ENCODE peak calls at places on chromosomes 13 and 19, in six cellular contexts. G is WTC11, M is H1, Q is K562, A is HCT116, S is GM12878. Z is an unnamed sample.

GRCh38 chr13:71831716-71832115 is 35.3 kb downstream of the DACH1 start:
- DNase-seq in G (no peak), M (no peak), Q (no peak), A (no peak), S (no peak), Z (no peak)

GRCh38 chr13:53104120-53104519 is 75.5 kb downstream of the OLFM4 start:
- DNase-seq in G (no peak), M (no peak), Q (no peak), A (no peak), S (no peak), Z (no peak)

GRCh38 chr19:46976845-46977320 is 42.8 kb upstream of the NPAS1 start:
- DNase-seq in G (peak), M (no peak), Q (peak), A (no peak), S (no peak), Z (no peak)

GRCh38 chr13:79451500-79451962 is 29.4 kb upstream of the NDFIP2 start:
- DNase-seq in G (peak), M (no peak), Q (peak), A (no peak), S (peak), Z (no peak)

GRCh38 chr19:1690570-1691307 is 38.3 kb upstream of the TCF3 start:
- DNase-seq in G (peak), M (peak), Q (peak), A (no peak), S (no peak), Z (no peak)

GRCh38 chr19:19285723-19286122 is 12.6 kb upstream of the TM6SF2 start:
- DNase-seq in G (no peak), M (no peak), Q (no peak), A (no peak), S (no peak), Z (no peak)

GRCh38 chr19:2575734-2576481 is 100.0 kb downstream of the GADD45B start:
- DNase-seq in G (no peak), M (no peak), Q (no peak), A (no peak), S (no peak), Z (peak)

GRCh38 chr13:100876044-100876403 is 201.4 kb upstream of the TMTC4 start:
- DNase-seq in G (no peak), M (no peak), Q (no peak), A (no peak), S (no peak), Z (no peak)

GRCh38 chr19:16070366-16070990 is 5.8 kb upstream of the TPM4 start:
- DNase-seq in G (no peak), M (no peak), Q (peak), A (peak), S (no peak), Z (peak)

GRCh38 chr19:50327013-50327412 is 2.2 kb downstream of the KCNC3 start:
- DNase-seq in G (no peak), M (no peak), Q (no peak), A (no peak), S (no peak), Z (no peak)

GRCh38 chr13:25719666-25720065 is 332.1 kb downstream of the SHISA2 start:
- DNase-seq in G (no peak), M (no peak), Q (no peak), A (no peak), S (no peak), Z (no peak)

GRCh38 chr19:19081642-19082151 is 17.9 kb downstream of the SLC25A42 start:
- DNase-seq in G (no peak), M (no peak), Q (no peak), A (no peak), S (no peak), Z (no peak)

GRCh38 chr13:94073006-94073744 is 406.3 kb downstream of the DCT start:
- DNase-seq in G (no peak), M (no peak), Q (no peak), A (no peak), S (no peak), Z (no peak)

GRCh38 chr19:44689290-44690130 is 9.4 kb upstream of the CEACAM16 start:
- DNase-seq in G (peak), M (peak), Q (peak), A (peak), S (no peak), Z (peak)

GRCh38 chr19:28914173-28914572 is 298.8 kb downstream of the UQCRFS1 start:
- DNase-seq in G (no peak), M (no peak), Q (no peak), A (no peak), S (no peak), Z (no peak)

GRCh38 chr19:17405250-17406038 is at the start of gene BST2:
- DNase-seq in G (no peak), M (no peak), Q (peak), A (no peak), S (peak), Z (peak)

GRCh38 chr19:17406039-17406886 is 833 bp upstream of the BST2 start:
- DNase-seq in G (no peak), M (no peak), Q (peak), A (no peak), S (no peak), Z (no peak)

GRCh38 chr19:17404621-17405249 is 695 bp downstream of the BST2 start:
- DNase-seq in G (no peak), M (no peak), Q (no peak), A (no peak), S (no peak), Z (no peak)

GRCh38 chr19:17404015-17404414 is 1.4 kb downstream of the BST2 start:
- DNase-seq in G (peak), M (no peak), Q (peak), A (no peak), S (no peak), Z (no peak)

GRCh38 chr19:17406887-17407196 is 1.4 kb upstream of the BST2 start:
- DNase-seq in G (no peak), M (no peak), Q (no peak), A (no peak), S (no peak), Z (no peak)
- TF ChIP-seq ATF3 in G (no peak), M (no peak), Q (no peak), A (no peak), S (no peak), Z (no peak)

DNA sequence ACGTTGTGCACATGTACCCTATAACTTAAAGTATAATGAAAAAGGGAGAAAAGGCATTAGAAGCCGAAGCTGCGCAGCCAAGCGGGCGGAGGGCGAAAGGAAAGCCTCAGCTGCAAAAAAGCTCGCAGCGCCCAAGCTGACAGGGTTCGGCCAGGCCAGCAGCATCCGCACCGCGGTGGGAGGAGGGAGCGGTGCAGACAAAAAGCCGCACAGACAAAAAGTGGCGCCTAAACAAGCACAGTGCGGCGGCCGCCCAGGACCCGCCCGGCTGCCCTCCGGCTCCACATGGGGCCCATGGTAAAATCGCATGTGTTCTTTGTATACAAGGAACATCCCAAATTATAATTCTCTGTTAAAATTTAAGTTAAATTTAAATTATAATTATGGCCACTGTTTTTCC is 42.4 kb downstream of the PSG3 start:
- DNase-seq in G (no peak), M (no peak), Q (no peak), A (no peak), S (no peak), Z (no peak)
- TF ChIP-seq ATF3 in G (no peak), M (no peak), Q (no peak), A (no peak), S (no peak), Z (no peak)

GRCh38 chr13:105272660-105273631 is 1262.5 kb downstream of the EFNB2 start:
- DNase-seq in G (no peak), M (no peak), Q (no peak), A (no peak), S (no peak), Z (no peak)
- TF ChIP-seq ATF3 in G (no peak), M (no peak), Q (no peak), A (no peak), S (no peak), Z (no peak)

GRCh38 chr13:45415112-45415511 is 3.1 kb downstream of the SLC25A30 start:
- DNase-seq in G (no peak), M (no peak), Q (no peak), A (no peak), S (no peak), Z (no peak)

GRCh38 chr13:45416521-45417125 is 1.6 kb downstream of the SLC25A30 start:
- DNase-seq in G (no peak), M (no peak), Q (no peak), A (no peak), S (no peak), Z (no peak)

GRCh38 chr13:45419945-45420344 is 1.8 kb upstream of the SLC25A30 start:
- DNase-seq in G (no peak), M (no peak), Q (no peak), A (no peak), S (no peak), Z (no peak)

GRCh38 chr13:45413826-45414312 is 4.3 kb downstream of the SLC25A30 start:
- DNase-seq in G (no peak), M (no peak), Q (no peak), A (no peak), S (no peak), Z (no peak)

DNA sequence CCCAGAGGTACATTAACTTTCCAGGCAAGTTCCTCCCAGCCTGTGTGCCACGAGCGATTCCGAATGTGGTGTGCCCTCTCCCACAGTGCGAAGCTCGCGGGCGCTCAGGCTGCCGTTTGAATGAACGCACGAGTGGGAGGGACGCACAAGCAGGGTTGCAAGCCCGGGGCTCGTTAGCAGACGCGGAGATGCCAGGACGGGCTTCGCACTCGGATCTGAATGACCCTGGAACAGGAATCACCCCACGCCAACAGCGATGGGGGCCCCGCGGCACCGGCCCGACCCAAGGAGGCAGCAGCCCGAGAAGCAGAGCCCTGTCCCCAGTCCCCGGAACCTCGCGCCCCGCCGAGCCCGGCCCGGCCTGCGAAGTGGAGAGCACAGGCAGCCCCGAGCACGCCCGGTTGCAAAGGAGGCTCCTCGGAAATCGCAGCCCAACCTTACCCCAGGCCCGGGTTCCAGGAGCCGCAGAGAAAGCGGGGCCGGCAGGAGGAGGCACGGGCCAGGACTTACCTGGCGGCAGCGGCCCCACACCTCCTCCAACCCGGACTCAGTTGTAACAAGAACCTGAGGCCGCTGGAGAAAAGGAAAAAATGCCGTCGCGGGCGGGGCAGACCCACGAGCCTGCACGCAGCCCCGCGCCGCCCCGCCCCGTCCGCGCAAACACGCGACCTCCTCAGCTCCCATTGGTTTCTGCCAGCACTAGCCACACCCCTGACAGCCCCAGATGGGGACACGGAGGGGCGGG is at the start of gene SLC25A30:
- DNase-seq in G (peak), M (peak), Q (peak), A (peak), S (peak), Z (peak)
- TF ChIP-seq ATF3 in G (no peak), M (no peak), Q (no peak), A (no peak), S (no peak), Z (no peak)

Z was measured in HepG2.